ENCODE peak calls at places on chromosomes 4 and X, in ten cellular contexts. L is H9, F is Calu3, Y is WTC11, N is progenitor cell of endocrine pancreas, R is tibial artery, V is endothelial cell, I is A673, P is psoas muscle, Q is epithelial cell of proximal tubule. U is an unnamed sample.

GRCh38 chrX:40209951-40210617 is 112.3 kb upstream of the BCOR start:
- DNase-seq in L (no peak), F (no peak), Y (no peak), N (no peak), R (no peak), V (no peak), I (no peak), P (no peak), Q (no peak), U (no peak)

GRCh38 chrX:78024349-78025108 is 55.1 kb upstream of the PGAM4 start:
- DNase-seq in L (peak), F (peak), Y (peak), N (no peak), R (peak), V (peak), I (peak), P (no peak), Q (no peak), U (no peak)

GRCh38 chrX:147920161-147920666 is 8.5 kb downstream of the FMR1 start:
- DNase-seq in L (no peak), F (no peak), Y (no peak), N (no peak), R (no peak), V (no peak), I (no peak), P (no peak), Q (no peak), U (no peak)

GRCh38 chr4:147822128-147822527 is 90.2 kb downstream of the ARHGAP10 start:
- DNase-seq in L (no peak), F (peak), Y (no peak), N (no peak), R (peak), V (no peak), I (no peak), P (peak), Q (no peak), U (no peak)

GRCh38 chrX:150253946-150254615 is 109.0 kb upstream of the MAMLD1 start:
- DNase-seq in L (no peak), F (no peak), Y (no peak), N (no peak), R (no peak), V (no peak), I (no peak), P (no peak), Q (no peak), U (no peak)

GRCh38 chrX:65587616-65588526 is 53.3 kb upstream of the LAS1L start:
- DNase-seq in L (no peak), F (peak), Y (no peak), N (no peak), R (peak), V (no peak), I (peak), P (peak), Q (no peak), U (no peak)

GRCh38 chr4:80026080-80026479 is 46.9 kb downstream of the ANTXR2 start:
- DNase-seq in L (no peak), F (no peak), Y (no peak), N (no peak), R (no peak), V (no peak), I (no peak), P (no peak), Q (no peak), U (no peak)

GRCh38 chr4:86243750-86244149 is 116.1 kb downstream of the MAPK10 start:
- DNase-seq in L (no peak), F (no peak), Y (no peak), N (no peak), R (no peak), V (no peak), I (no peak), P (no peak), Q (no peak), U (no peak)

GRCh38 chr4:33696066-33696465 is 2548.2 kb downstream of the ARAP2 start:
- DNase-seq in L (no peak), F (no peak), Y (no peak), N (no peak), R (no peak), V (no peak), I (no peak), P (no peak), Q (no peak), U (no peak)

GRCh38 chr4:83170952-83171399 is 56.4 kb upstream of the PLAC8 start:
- DNase-seq in L (peak), F (no peak), Y (no peak), N (no peak), R (no peak), V (no peak), I (no peak), P (no peak), Q (no peak), U (no peak)

GRCh38 chr4:35459045-35459444 is 785.3 kb downstream of the ARAP2 start:
- DNase-seq in L (no peak), F (no peak), Y (no peak), N (no peak), R (no peak), V (no peak), I (no peak), P (no peak), Q (no peak), U (no peak)

GRCh38 chr4:35463251-35463952 is 780.9 kb downstream of the ARAP2 start:
- DNase-seq in L (peak), F (no peak), Y (no peak), N (no peak), R (no peak), V (no peak), I (no peak), P (peak), Q (no peak), U (no peak)

GRCh38 chr4:35465096-35465495 is 779.2 kb downstream of the ARAP2 start:
- DNase-seq in L (no peak), F (no peak), Y (no peak), N (no peak), R (no peak), V (no peak), I (no peak), P (no peak), Q (no peak), U (no peak)

DNA sequence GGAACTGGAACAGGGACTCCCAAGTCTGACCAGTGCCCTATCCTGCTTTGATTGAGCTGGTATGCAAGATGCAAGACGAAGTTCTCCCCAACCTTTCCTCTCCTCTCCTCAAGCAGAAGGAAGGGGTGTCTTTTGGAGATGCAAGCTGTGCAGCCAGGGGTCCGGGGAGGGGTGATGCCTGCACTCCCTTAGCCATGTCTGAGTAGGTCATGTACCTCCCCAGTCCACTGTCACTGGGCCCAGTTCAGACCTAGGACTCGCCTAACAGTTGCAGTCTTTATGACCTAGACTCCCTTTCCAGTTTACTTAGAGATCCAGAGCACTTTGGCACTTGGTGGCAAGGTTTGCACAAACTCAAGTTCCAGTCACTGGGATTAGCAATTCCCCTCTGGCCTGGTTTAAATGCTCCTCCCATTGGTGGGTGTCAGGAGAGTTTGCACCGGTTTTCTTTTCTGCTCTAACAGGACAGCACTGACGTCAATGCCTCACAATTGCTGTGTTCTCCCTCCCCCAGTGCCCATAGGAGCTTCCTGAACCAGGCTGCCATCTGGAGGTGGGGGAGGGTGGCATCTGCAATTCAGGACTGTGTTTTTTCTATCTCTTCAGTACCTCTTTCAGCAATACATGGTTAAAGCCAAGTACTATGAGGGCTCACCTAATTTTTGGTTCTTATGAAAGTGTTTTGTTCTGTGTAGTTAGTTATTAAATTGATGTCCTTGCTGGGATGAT is 782.2 kb downstream of the ARAP2 start:
- DNase-seq in L (peak), F (no peak), Y (peak), N (no peak), R (no peak), V (no peak), I (no peak), P (no peak), Q (no peak), U (no peak)
- TF ChIP-seq CTCF in L (peak), F (no peak), Y (no peak), N (no peak), R (no peak), V (no peak), I (no peak), P (no peak), Q (no peak), U (no peak)

DNA sequence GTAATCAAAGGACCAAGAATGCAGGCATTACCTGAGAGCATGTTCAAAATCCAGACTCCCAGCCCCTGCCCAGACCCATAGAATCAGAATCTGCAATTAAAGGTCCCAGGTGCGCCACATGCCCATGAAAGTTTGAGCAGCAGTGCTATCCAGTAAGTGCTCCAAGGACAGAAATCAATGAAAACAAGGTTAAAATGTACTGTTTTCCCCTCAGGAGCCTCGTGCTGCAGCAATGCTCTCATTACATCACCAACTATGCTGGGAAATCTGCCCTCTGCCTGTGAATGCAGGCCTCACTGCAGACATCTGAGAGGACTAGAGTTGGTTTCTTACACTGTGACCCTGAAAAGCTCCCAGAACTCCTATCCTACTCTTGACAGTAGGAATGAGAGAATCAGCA is 21.1 kb downstream of the ANXA5 start:
- DNase-seq in L (no peak), F (no peak), Y (no peak), N (no peak), R (no peak), V (no peak), I (no peak), P (no peak), Q (no peak), U (peak)
- TF ChIP-seq CTCF in L (peak), F (no peak), Y (no peak), N (peak), R (no peak), V (no peak), I (peak), P (no peak), Q (peak), U (no peak)

GRCh38 chr4:164023214-164023613 is 528.7 kb downstream of the TMA16 start:
- DNase-seq in L (no peak), F (no peak), Y (no peak), N (no peak), R (no peak), V (no peak), I (no peak), P (no peak), Q (no peak), U (no peak)
- TF ChIP-seq CTCF in L (peak), F (no peak), Y (no peak), N (peak), R (no peak), V (no peak), I (no peak), P (no peak), Q (peak), U (peak)

GRCh38 chr4:41990383-41991111 is at the start of gene SLC30A9:
- DNase-seq in L (peak), F (peak), Y (peak), N (peak), R (peak), V (peak), I (peak), P (peak), Q (peak), U (peak)
- TF ChIP-seq CTCF in L (peak), F (no peak), Y (no peak), N (peak), R (peak), V (peak), I (peak), P (peak), Q (peak), U (peak)

DNA sequence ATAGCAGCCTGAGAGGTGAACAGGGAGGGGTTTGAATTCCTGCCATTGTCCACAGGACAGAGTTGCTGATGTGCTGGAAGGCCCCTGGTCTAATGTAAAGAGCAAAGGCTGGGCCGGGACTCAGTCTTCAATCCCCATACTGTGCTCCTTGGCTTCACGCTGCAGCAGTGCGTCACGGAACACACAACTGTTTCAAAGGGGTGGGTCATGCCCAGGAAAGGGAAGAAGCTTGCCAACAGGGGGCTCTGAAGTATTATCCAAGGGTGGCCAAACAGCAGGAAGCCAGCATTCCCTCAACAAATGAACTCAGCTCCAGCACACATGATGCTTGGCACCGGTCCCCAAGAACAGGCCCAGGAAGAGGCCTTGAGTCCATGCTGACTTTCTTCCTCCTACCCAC is 122.5 kb downstream of the NFKB1 start:
- DNase-seq in L (peak), F (peak), Y (peak), N (no peak), R (no peak), V (no peak), I (peak), P (no peak), Q (no peak), U (no peak)
- TF ChIP-seq CTCF in L (peak), F (no peak), Y (no peak), N (peak), R (no peak), V (no peak), I (peak), P (no peak), Q (peak), U (no peak)

GRCh38 chr4:47505666-47506065 is 20.6 kb downstream of the ATP10D start:
- DNase-seq in L (no peak), F (no peak), Y (no peak), N (no peak), R (no peak), V (no peak), I (no peak), P (no peak), Q (no peak), U (no peak)

GRCh38 chr4:47513493-47513892 is 28.4 kb downstream of the ATP10D start:
- DNase-seq in L (no peak), F (no peak), Y (no peak), N (no peak), R (no peak), V (no peak), I (no peak), P (no peak), Q (no peak), U (no peak)

GRCh38 chr4:47510036-47510435 is 25.0 kb downstream of the ATP10D start:
- DNase-seq in L (no peak), F (no peak), Y (no peak), N (no peak), R (no peak), V (no peak), I (no peak), P (no peak), Q (peak), U (no peak)

GRCh38 chr4:47510506-47511143 is 25.6 kb downstream of the ATP10D start:
- DNase-seq in L (no peak), F (no peak), Y (no peak), N (no peak), R (no peak), V (no peak), I (no peak), P (no peak), Q (peak), U (no peak)
- TF ChIP-seq CTCF in L (peak), F (no peak), Y (no peak), N (no peak), R (peak), V (peak), I (no peak), P (no peak), Q (no peak), U (no peak)

DNA sequence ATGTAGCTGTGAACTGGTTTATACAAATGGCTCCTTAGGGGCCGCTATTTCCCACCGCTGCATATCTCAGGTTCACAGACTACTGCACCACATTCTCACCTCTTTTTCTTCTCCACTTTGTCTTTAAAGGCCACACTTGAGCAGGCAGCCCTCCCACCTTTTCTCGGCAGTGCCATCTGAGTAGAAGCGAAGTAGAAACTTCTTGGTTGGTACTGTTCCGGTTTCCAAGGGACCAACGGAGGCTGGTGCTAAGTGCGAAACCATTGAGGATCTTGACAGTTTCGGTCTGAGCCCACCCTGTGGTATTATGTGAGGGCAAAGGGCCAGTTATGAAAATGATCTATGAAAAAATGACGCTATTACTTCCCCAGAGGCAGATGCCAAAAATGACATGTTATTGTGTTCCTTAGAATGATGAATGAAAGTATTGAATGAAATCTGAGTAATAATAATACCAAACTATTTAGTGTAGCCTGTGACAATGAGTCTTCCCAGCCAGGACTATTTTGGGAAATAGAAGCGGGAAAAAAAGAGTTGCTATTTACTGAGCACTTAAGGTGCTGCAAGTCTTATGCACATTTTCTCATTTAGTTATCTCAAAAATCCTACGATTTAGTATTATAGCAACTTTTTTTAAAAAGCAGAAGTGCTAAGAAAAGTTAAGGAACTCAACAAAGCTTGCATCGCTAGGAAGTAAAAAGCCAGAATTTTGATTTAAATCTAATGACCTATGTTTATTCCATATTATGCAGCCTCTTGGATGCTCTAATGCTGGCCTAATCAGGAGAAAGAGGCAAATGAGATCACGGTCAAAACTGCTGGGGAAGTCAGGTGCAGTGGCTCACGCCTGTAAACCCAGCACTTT is 29.6 kb upstream of the CHRNA9 start:
- DNase-seq in L (no peak), F (no peak), Y (no peak), N (no peak), R (no peak), V (no peak), I (no peak), P (no peak), Q (no peak), U (no peak)
- TF ChIP-seq CTCF in L (no peak), F (no peak), Y (no peak), N (no peak), R (no peak), V (no peak), I (no peak), P (no peak), Q (no peak), U (no peak)

GRCh38 chrX:133776072-133776471 is 209.3 kb downstream of the GPC3 start:
- DNase-seq in L (peak), F (no peak), Y (peak), N (no peak), R (no peak), V (peak), I (peak), P (no peak), Q (no peak), U (peak)
- TF ChIP-seq CTCF in L (peak), F (peak), Y (peak), N (peak), R (no peak), V (peak), I (peak), P (peak), Q (peak), U (peak)

GRCh38 chrX:108304210-108304609 is 134.0 kb downstream of the COL4A6 start:
- DNase-seq in L (no peak), F (peak), Y (no peak), N (no peak), R (no peak), V (no peak), I (peak), P (no peak), Q (no peak), U (no peak)
- TF ChIP-seq CTCF in L (peak), F (peak), Y (no peak), N (peak), R (peak), V (no peak), I (peak), P (peak), Q (peak), U (no peak)

GRCh38 chrX:70129811-70130210 is 3.4 kb upstream of the IGBP1 start:
- DNase-seq in L (no peak), F (no peak), Y (no peak), N (no peak), R (no peak), V (no peak), I (no peak), P (no peak), Q (no peak), U (no peak)
- TF ChIP-seq CTCF in L (no peak), F (no peak), Y (no peak), N (no peak), R (no peak), V (no peak), I (no peak), P (no peak), Q (no peak), U (no peak)